ENCODE peak calls at places on chromosomes 3 and 15, in six cellular contexts. W, D, U, O, P and C are unnamed samples.
A peak's percentile ranks its signal among the peaks of the same experiment; 100 is the strongest.

GRCh38 chr3:42507751-42508335 is 5.4 kb downstream of the VIPR1 start:
- DNase-seq in W (no peak), D (no peak), U (no peak), O (no peak), P (no peak), C (peak; percentile 69)

GRCh38 chr15:32700501-32701150 is 17.2 kb upstream of the GREM1 start:
- DNase-seq in W (no peak), D (no peak), U (no peak), O (no peak), P (no peak), C (no peak)

GRCh38 chr3:100710355-100711198 is 1.3 kb downstream of the TFG start:
- DNase-seq in W (no peak), D (peak; percentile 95), U (peak; percentile 14), O (no peak), P (no peak), C (peak; percentile 38)

GRCh38 chr3:195910499-195910845 is 2.1 kb upstream of the TNK2 start:
- DNase-seq in W (no peak), D (no peak), U (no peak), O (no peak), P (no peak), C (no peak)

GRCh38 chr15:77862651-77863104 is 214.8 kb downstream of the TBC1D2B start:
- DNase-seq in W (no peak), D (no peak), U (no peak), O (no peak), P (no peak), C (no peak)

GRCh38 chr3:30112904-30113484 is 493.4 kb upstream of the TGFBR2 start:
- DNase-seq in W (peak; percentile 47), D (peak; percentile 70), U (no peak), O (no peak), P (no peak), C (no peak)

GRCh38 chr15:45891766-45892165 is 256.9 kb downstream of the SQOR start:
- DNase-seq in W (no peak), D (no peak), U (no peak), O (no peak), P (no peak), C (no peak)

GRCh38 chr3:104411760-104412159 is 954.9 kb upstream of the ALCAM start:
- DNase-seq in W (no peak), D (peak; percentile 22), U (peak; percentile 14), O (no peak), P (no peak), C (no peak)

GRCh38 chr3:71372911-71373637 is 210.5 kb downstream of the FOXP1 start:
- DNase-seq in W (no peak), D (no peak), U (no peak), O (no peak), P (no peak), C (no peak)

GRCh38 chr3:169365993-169366915 is 297.3 kb downstream of the MECOM start:
- DNase-seq in W (no peak), D (no peak), U (no peak), O (no peak), P (no peak), C (no peak)